ENCODE peak calls at places on chromosomes 5 and 9, in six cellular contexts. F is astrocyte of the hippocampus, C is mesendoderm, P is mucosa of descending colon, L is T-helper 17 cell, H is anterior cingulate cortex. Z is an unnamed sample.

GRCh38 chr9:79682076-79682736 is 110.4 kb downstream of the TLE4 start:
- DNase-seq in F (peak), C (no peak), P (no peak), L (no peak), H (no peak), Z (no peak)

GRCh38 chr9:35689601-35690446 is at the start of gene TPM2:
- DNase-seq in F (peak), C (peak), P (peak), L (no peak), H (no peak), Z (no peak)

GRCh38 chr9:86766912-86767311 is 180.4 kb downstream of the GAS1 start:
- DNase-seq in F (peak), C (peak), P (no peak), L (no peak), H (no peak), Z (no peak)

GRCh38 chr9:134163374-134164196 is 779 bp downstream of the RNU6ATAC start:
- DNase-seq in F (peak), C (peak), P (peak), L (peak), H (peak), Z (peak)

GRCh38 chr9:17229945-17230560 is 95.2 kb downstream of the CNTLN start:
- DNase-seq in F (no peak), C (peak), P (no peak), L (no peak), H (no peak), Z (no peak)

GRCh38 chr5:124330595-124330994 is 415.8 kb downstream of the ZNF608 start:
- DNase-seq in F (peak), C (no peak), P (no peak), L (no peak), H (no peak), Z (no peak)

GRCh38 chr9:125617087-125617486 is 89.9 kb downstream of the MAPKAP1 start:
- DNase-seq in F (no peak), C (no peak), P (no peak), L (no peak), H (no peak), Z (no peak)

GRCh38 chr5:81393783-81394718 is at the start of gene ACOT12:
- DNase-seq in F (peak), C (peak), P (no peak), L (no peak), H (no peak), Z (no peak)

GRCh38 chr5:67115238-67115637 is 81.4 kb downstream of the CD180 start:
- DNase-seq in F (no peak), C (no peak), P (no peak), L (no peak), H (no peak), Z (no peak)

GRCh38 chr5:122091942-122092600 is 14.0 kb upstream of the LOX start:
- DNase-seq in F (peak), C (peak), P (no peak), L (no peak), H (no peak), Z (no peak)

GRCh38 chr5:93600409-93601052 is 17.5 kb downstream of the NR2F1 start:
- DNase-seq in F (peak), C (no peak), P (no peak), L (no peak), H (no peak), Z (no peak)

GRCh38 chr9:108272350-108272899 is 583.4 kb downstream of the ACTL7B start:
- DNase-seq in F (peak), C (peak), P (peak), L (no peak), H (peak), Z (no peak)

GRCh38 chr9:26341545-26341944 is 551.1 kb downstream of the CAAP1 start:
- DNase-seq in F (no peak), C (no peak), P (no peak), L (no peak), H (no peak), Z (no peak)

GRCh38 chr9:81981881-81982280 is 6.7 kb upstream of the SPATA31D1 start:
- DNase-seq in F (no peak), C (no peak), P (no peak), L (no peak), H (no peak), Z (no peak)

GRCh38 chr5:69449511-69449910 is 34.6 kb downstream of the MARVELD2 start:
- DNase-seq in F (no peak), C (no peak), P (no peak), L (no peak), H (no peak), Z (no peak)

GRCh38 chr5:52846443-52846842 is 58.7 kb downstream of the ITGA1 start:
- DNase-seq in F (no peak), C (no peak), P (no peak), L (no peak), H (no peak), Z (no peak)

GRCh38 chr5:62206150-62206829 is 99.7 kb upstream of the KIF2A start:
- DNase-seq in F (peak), C (peak), P (no peak), L (no peak), H (no peak), Z (no peak)

GRCh38 chr9:113541019-113541900 is 77.7 kb downstream of the RGS3 start:
- DNase-seq in F (peak), C (peak), P (peak), L (no peak), H (peak), Z (no peak)

GRCh38 chr9:91043041-91043740 is 241.6 kb downstream of the SYK start:
- DNase-seq in F (no peak), C (no peak), P (no peak), L (no peak), H (no peak), Z (no peak)

Z was measured in naive thymus-derived CD8-positive, alpha-beta T cell.